ENCODE peak calls at places on chromosomes 1 and 21, in five cellular contexts. H, F, P, R and D are unnamed samples.

GRCh38 chr1:54532033-54532432 is 16.0 kb upstream of the ACOT11 start:
- DNase-seq in H (no peak), F (no peak), P (no peak), R (no peak), D (no peak)

GRCh38 chr1:210342986-210343780 is 14.5 kb downstream of the HHAT start:
- DNase-seq in H (no peak), F (no peak), P (peak; percentile 49), R (no peak), D (peak; percentile 34)

GRCh38 chr1:6783956-6784559 is 1.2 kb upstream of the CAMTA1 start:
- DNase-seq in H (no peak), F (no peak), P (peak; percentile 39), R (peak; percentile 12), D (no peak)

GRCh38 chr1:167791281-167792209 is 69.8 kb downstream of the MPZL1 start:
- DNase-seq in H (peak; percentile 99), F (peak; percentile 87), P (peak; percentile 99), R (peak; percentile 98), D (no peak)

GRCh38 chr1:109989656-109990653 is 5.4 kb downstream of the AHCYL1 start:
- DNase-seq in H (no peak), F (peak; percentile 54), P (no peak), R (peak; percentile 35), D (no peak)

GRCh38 chr1:203638914-203639313 is 12.3 kb downstream of the ATP2B4 start:
- DNase-seq in H (no peak), F (no peak), P (no peak), R (no peak), D (no peak)

GRCh38 chr21:42403611-42404231 is at the start of gene UBASH3A:
- DNase-seq in H (no peak), F (no peak), P (no peak), R (no peak), D (no peak)

GRCh38 chr1:34754878-34755637 is at the start of gene GJB5:
- DNase-seq in H (no peak), F (no peak), P (no peak), R (no peak), D (no peak)

GRCh38 chr1:110380667-110381283 is 10.1 kb downstream of the SLC16A4 start:
- DNase-seq in H (peak; percentile 91), F (no peak), P (peak; percentile 94), R (no peak), D (no peak)

GRCh38 chr21:41816583-41817165 is 49.8 kb upstream of the RIPK4 start:
- DNase-seq in H (peak; percentile 5), F (peak; percentile 42), P (peak; percentile 67), R (peak; percentile 54), D (peak; percentile 68)

GRCh38 chr1:53693773-53694717 is 44.9 kb downstream of the GLIS1 start:
- DNase-seq in H (no peak), F (peak; percentile 29), P (peak; percentile 65), R (no peak), D (no peak)

GRCh38 chr21:37292946-37293345 is 25.8 kb upstream of the VPS26C start:
- DNase-seq in H (no peak), F (peak; percentile 1), P (peak; percentile 44), R (no peak), D (no peak)

GRCh38 chr1:233627376-233627775 is 13.5 kb downstream of the KCNK1 start:
- DNase-seq in H (no peak), F (no peak), P (no peak), R (no peak), D (no peak)

GRCh38 chr21:46195595-46196195 is 11.4 kb upstream of the SPATC1L start:
- DNase-seq in H (no peak), F (no peak), P (no peak), R (no peak), D (no peak)

GRCh38 chr1:15272009-15272781 is 25.2 kb downstream of the FHAD1 start:
- DNase-seq in H (peak; percentile 17), F (peak; percentile 54), P (peak; percentile 79), R (peak; percentile 84), D (no peak)